ENCODE peak calls at places on chromosomes 7 and 10, in five cellular contexts. One of them, this sample, is unnamed.
A peak's percentile ranks its signal among the peaks of the same experiment; 100 is the strongest.

GRCh38 chr10:94443052-94443451 is 40.7 kb downstream of the TBC1D12 start:
- DNase-seq in A549: no peak
- DNase-seq in testis: no peak
- DNase-seq in psoas muscle: no peak
- DNase-seq in body of pancreas: no peak
- DNase-seq in this sample: no peak

GRCh38 chr10:108862691-108863350 is 1060.5 kb downstream of the XPNPEP1 start:
- DNase-seq in A549: no peak
- DNase-seq in testis: no peak
- DNase-seq in psoas muscle: no peak
- DNase-seq in body of pancreas: no peak
- DNase-seq in this sample: no peak

GRCh38 chr7:44853391-44853790 is 5.5 kb upstream of the H2AZ2 start:
- DNase-seq in A549: no peak
- DNase-seq in testis: no peak
- DNase-seq in psoas muscle: no peak
- DNase-seq in body of pancreas: no peak
- DNase-seq in this sample: no peak

GRCh38 chr7:149799397-149800168 is 26.2 kb upstream of the ZNF467 start:
- DNase-seq in A549: no peak
- DNase-seq in testis: no peak
- DNase-seq in psoas muscle: no peak
- DNase-seq in body of pancreas: peak; percentile 38
- DNase-seq in this sample: peak; percentile 91

GRCh38 chr10:5665380-5666323 is 743 bp downstream of the ASB13 start:
- DNase-seq in A549: peak; percentile 40
- DNase-seq in testis: peak; percentile 60
- DNase-seq in psoas muscle: peak; percentile 44
- DNase-seq in body of pancreas: peak; percentile 22
- DNase-seq in this sample: no peak

GRCh38 chr10:84826704-84827103 is 498.3 kb downstream of the CCSER2 start:
- DNase-seq in A549: no peak
- DNase-seq in testis: no peak
- DNase-seq in psoas muscle: no peak
- DNase-seq in body of pancreas: no peak
- DNase-seq in this sample: peak; percentile 64

GRCh38 chr7:73809454-73810090 is 21.2 kb upstream of the CLDN4 start:
- DNase-seq in A549: no peak
- DNase-seq in testis: no peak
- DNase-seq in psoas muscle: no peak
- DNase-seq in body of pancreas: no peak
- DNase-seq in this sample: no peak

GRCh38 chr10:122531261-122531660 is 29.3 kb upstream of the DMBT1 start:
- DNase-seq in A549: no peak
- DNase-seq in testis: no peak
- DNase-seq in psoas muscle: no peak
- DNase-seq in body of pancreas: no peak
- DNase-seq in this sample: no peak

GRCh38 chr7:140326116-140326928 is 72.0 kb downstream of the SLC37A3 start:
- DNase-seq in A549: peak; percentile 79
- DNase-seq in testis: peak; percentile 84
- DNase-seq in psoas muscle: peak; percentile 31
- DNase-seq in body of pancreas: peak; percentile 74
- DNase-seq in this sample: peak; percentile 85

GRCh38 chr10:89296227-89296648 is 5.6 kb upstream of the IFIT2 start:
- DNase-seq in A549: no peak
- DNase-seq in testis: peak; percentile 17
- DNase-seq in psoas muscle: no peak
- DNase-seq in body of pancreas: peak; percentile 22
- DNase-seq in this sample: no peak

GRCh38 chr10:1454964-1455363 is 282.4 kb downstream of the ADARB2 start:
- DNase-seq in A549: no peak
- DNase-seq in testis: no peak
- DNase-seq in psoas muscle: no peak
- DNase-seq in body of pancreas: no peak
- DNase-seq in this sample: no peak

GRCh38 chr7:26280097-26280496 is 11.6 kb upstream of the SNX10 start:
- DNase-seq in A549: no peak
- DNase-seq in testis: no peak
- DNase-seq in psoas muscle: no peak
- DNase-seq in body of pancreas: no peak
- DNase-seq in this sample: no peak

GRCh38 chr10:100037758-100038315 is 28.1 kb upstream of the DNMBP start:
- DNase-seq in A549: no peak
- DNase-seq in testis: no peak
- DNase-seq in psoas muscle: no peak
- DNase-seq in body of pancreas: no peak
- DNase-seq in this sample: no peak

GRCh38 chr7:75638607-75639070 is 100.1 kb downstream of the HIP1 start:
- DNase-seq in A549: no peak
- DNase-seq in testis: peak; percentile 56
- DNase-seq in psoas muscle: peak; percentile 53
- DNase-seq in body of pancreas: peak; percentile 45
- DNase-seq in this sample: peak; percentile 85

GRCh38 chr10:101769541-101770180 is 6.3 kb downstream of the FGF8 start:
- DNase-seq in A549: no peak
- DNase-seq in testis: no peak
- DNase-seq in psoas muscle: no peak
- DNase-seq in body of pancreas: no peak
- DNase-seq in this sample: peak; percentile 56
- TF ChIP-seq CTCF in A549: no peak
- TF ChIP-seq CTCF in testis: no peak
- TF ChIP-seq CTCF in psoas muscle: no peak
- TF ChIP-seq CTCF in body of pancreas: no peak
- TF ChIP-seq CTCF in this sample: peak; percentile 57

GRCh38 chr7:69756235-69756634 is 158.0 kb downstream of the AUTS2 start:
- DNase-seq in A549: no peak
- DNase-seq in testis: no peak
- DNase-seq in psoas muscle: no peak
- DNase-seq in body of pancreas: no peak
- DNase-seq in this sample: no peak
- H3K4me1 ChIP-seq in A549: peaks cover 15% of the 10 kb centered on the region
- H3K4me1 ChIP-seq in testis: peaks cover 13% of the 10 kb centered on the region
- H3K4me1 ChIP-seq in psoas muscle: peaks cover 4% of the 10 kb centered on the region
- H3K4me1 ChIP-seq in body of pancreas: peaks cover 10% of the 10 kb centered on the region
- H3K4me1 ChIP-seq in this sample: peaks cover 48% of the 10 kb centered on the region

GRCh38 chr10:120634629-120635028 is 177.6 kb downstream of the PLPP4 start:
- DNase-seq in A549: no peak
- DNase-seq in testis: no peak
- DNase-seq in psoas muscle: no peak
- DNase-seq in body of pancreas: no peak
- DNase-seq in this sample: peak; percentile 94
- TF ChIP-seq CTCF in A549: no peak
- TF ChIP-seq CTCF in testis: no peak
- TF ChIP-seq CTCF in psoas muscle: no peak
- TF ChIP-seq CTCF in body of pancreas: no peak
- TF ChIP-seq CTCF in this sample: peak; percentile 82

DNA sequence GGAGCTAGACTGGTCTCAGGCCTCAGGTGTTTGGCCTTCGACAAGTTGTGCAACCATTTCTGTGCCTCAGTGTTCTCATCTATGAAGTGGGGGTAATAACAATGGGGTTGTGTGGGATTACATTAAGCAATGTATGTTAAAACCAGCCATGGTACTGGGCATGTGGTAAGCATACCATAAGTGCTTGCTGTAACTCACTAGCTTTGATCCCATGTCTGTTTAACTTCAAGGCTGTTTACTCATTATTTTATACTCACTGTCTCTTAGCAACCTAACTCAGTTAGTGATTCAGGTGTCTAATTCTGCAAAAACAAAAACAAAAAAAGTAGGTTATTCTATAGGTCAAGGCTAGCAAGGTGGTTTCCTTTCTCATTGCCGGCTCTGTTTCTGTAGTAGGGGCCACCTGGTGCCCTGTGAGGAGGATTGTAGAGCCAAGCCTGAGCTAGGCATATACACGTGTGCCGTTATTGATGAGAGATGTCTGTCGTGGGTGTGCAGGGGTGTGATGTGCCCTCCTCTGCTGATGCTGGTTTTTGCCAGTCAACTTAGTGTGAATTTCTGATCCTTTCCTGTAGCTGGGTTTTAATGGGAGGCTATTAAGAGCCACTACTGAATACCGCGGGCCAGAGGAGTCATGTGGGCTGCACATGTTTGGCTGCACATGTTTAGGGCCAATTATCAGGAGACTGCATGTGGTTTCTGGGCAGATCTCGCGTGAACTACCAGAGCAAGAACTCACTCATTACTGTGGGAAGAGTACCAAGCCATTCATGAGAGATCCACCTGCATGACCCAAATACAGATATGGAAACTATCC is 56.2 kb downstream of the EEPD1 start:
- DNase-seq in A549: no peak
- DNase-seq in testis: no peak
- DNase-seq in psoas muscle: no peak
- DNase-seq in body of pancreas: no peak
- DNase-seq in this sample: peak; percentile 30
- H3K4me1 ChIP-seq in A549: peaks cover 77% of the 10 kb centered on the region
- H3K4me1 ChIP-seq in testis: peaks cover 22% of the 10 kb centered on the region
- H3K4me1 ChIP-seq in psoas muscle: peaks cover 87% of the 10 kb centered on the region
- H3K4me1 ChIP-seq in body of pancreas: peaks cover 21% of the 10 kb centered on the region
- H3K4me1 ChIP-seq in this sample: peaks cover 8% of the 10 kb centered on the region